ENCODE peak calls at places on chromosomes 2 and 18, in seven cellular contexts. G is astrocyte, Q is PC-3, X is adrenal gland, B is AG04450, R is thoracic aorta, L is cardiac muscle cell. I is an unnamed sample.

GRCh38 chr18:78240867-78241266 is 738.8 kb upstream of the SALL3 start:
- DNase-seq in G (no peak), Q (no peak), X (no peak), B (no peak), R (no peak), L (no peak), I (no peak)

GRCh38 chr2:129483366-129483765 is 496.1 kb upstream of the RAB6C start:
- DNase-seq in G (no peak), Q (no peak), X (no peak), B (no peak), R (no peak), L (no peak), I (no peak)

GRCh38 chr2:36357506-36358316 is 2.1 kb downstream of the CRIM1 start:
- DNase-seq in G (peak; percentile 83), Q (peak; percentile 78), X (no peak), B (peak; percentile 42), R (no peak), L (peak; percentile 76), I (no peak)

GRCh38 chr18:54875063-54875462 is 46.8 kb downstream of the RAB27B start:
- DNase-seq in G (no peak), Q (no peak), X (no peak), B (no peak), R (no peak), L (no peak), I (no peak)

GRCh38 chr18:68215931-68216330 is 499.0 kb downstream of the TMX3 start:
- DNase-seq in G (peak; percentile 61), Q (peak; percentile 91), X (no peak), B (no peak), R (no peak), L (peak; percentile 25), I (peak; percentile 61)

GRCh38 chr18:48052291-48052840 is 121.9 kb upstream of the SMAD2 start:
- DNase-seq in G (no peak), Q (no peak), X (no peak), B (no peak), R (no peak), L (no peak), I (no peak)

GRCh38 chr18:49500136-49500921 is 13.3 kb upstream of the C18orf32 start:
- DNase-seq in G (no peak), Q (no peak), X (no peak), B (no peak), R (no peak), L (no peak), I (no peak)

GRCh38 chr2:933734-934295 is 16.8 kb upstream of the SNTG2 start:
- DNase-seq in G (no peak), Q (no peak), X (no peak), B (no peak), R (no peak), L (peak; percentile 68), I (no peak)

GRCh38 chr2:86584164-86584913 is 21.1 kb upstream of the CHMP3 start:
- DNase-seq in G (peak; percentile 51), Q (peak; percentile 14), X (no peak), B (no peak), R (no peak), L (peak; percentile 77), I (peak; percentile 7)

GRCh38 chr2:219434718-219435525 is at the start of gene SPEG:
- DNase-seq in G (no peak), Q (no peak), X (no peak), B (no peak), R (no peak), L (peak; percentile 24), I (no peak)

GRCh38 chr2:122328811-122329210 is 573.4 kb downstream of the TSN start:
- DNase-seq in G (no peak), Q (no peak), X (no peak), B (no peak), R (no peak), L (no peak), I (no peak)

GRCh38 chr2:143852748-143853147 is 667.2 kb downstream of the ZEB2 start:
- DNase-seq in G (no peak), Q (no peak), X (no peak), B (no peak), R (no peak), L (no peak), I (no peak)

GRCh38 chr18:78402966-78403365 is 576.7 kb upstream of the SALL3 start:
- DNase-seq in G (no peak), Q (no peak), X (no peak), B (no peak), R (no peak), L (no peak), I (no peak)

GRCh38 chr2:201419057-201419635 is 32.1 kb downstream of the TRAK2 start:
- DNase-seq in G (no peak), Q (peak; percentile 75), X (peak; percentile 33), B (no peak), R (no peak), L (no peak), I (no peak)

GRCh38 chr2:237278593-237278992 is 135.4 kb downstream of the COL6A3 start:
- DNase-seq in G (no peak), Q (no peak), X (peak; percentile 64), B (no peak), R (no peak), L (peak; percentile 67), I (peak; percentile 96)

GRCh38 chr2:239472220-239472775 is 71.5 kb upstream of the HDAC4 start:
- DNase-seq in G (no peak), Q (no peak), X (peak; percentile 1), B (no peak), R (no peak), L (no peak), I (no peak)

GRCh38 chr2:177530513-177531039 is 138.0 kb downstream of the AGPS start:
- DNase-seq in G (peak; percentile 52), Q (no peak), X (no peak), B (no peak), R (no peak), L (no peak), I (no peak)

GRCh38 chr2:949894-950626 is 589 bp upstream of the SNTG2 start:
- DNase-seq in G (no peak), Q (no peak), X (no peak), B (no peak), R (no peak), L (no peak), I (no peak)

GRCh38 chr2:63827749-63828148 is 13.9 kb upstream of the UGP2 start:
- DNase-seq in G (peak; percentile 97), Q (peak; percentile 80), X (no peak), B (peak; percentile 68), R (no peak), L (peak; percentile 81), I (peak; percentile 79)

GRCh38 chr2:20913460-20913859 is 90.6 kb upstream of the LDAH start:
- DNase-seq in G (no peak), Q (no peak), X (no peak), B (no peak), R (no peak), L (no peak), I (no peak)

GRCh38 chr2:26504002-26504401 is 26.1 kb upstream of the OTOF start:
- DNase-seq in G (no peak), Q (no peak), X (no peak), B (no peak), R (no peak), L (no peak), I (no peak)

GRCh38 chr18:456361-456821 is 44.1 kb downstream of the COLEC12 start:
- DNase-seq in G (no peak), Q (no peak), X (no peak), B (no peak), R (no peak), L (peak; percentile 89), I (peak; percentile 61)

GRCh38 chr2:8622199-8622911 is 59.5 kb upstream of the ID2 start:
- DNase-seq in G (no peak), Q (no peak), X (no peak), B (no peak), R (no peak), L (no peak), I (no peak)
- H3K4me3 ChIP-seq in G (no peak overlapping the region), Q (no peak overlapping the region), X (no peak overlapping the region), B (no peak overlapping the region), R (no peak overlapping the region), L (no peak overlapping the region), I (no peak overlapping the region)

GRCh38 chr2:119333833-119334232 is 32.8 kb downstream of the C2orf76 start:
- DNase-seq in G (no peak), Q (no peak), X (no peak), B (no peak), R (no peak), L (no peak), I (no peak)

GRCh38 chr2:119338282-119338681 is 28.4 kb downstream of the C2orf76 start:
- DNase-seq in G (no peak), Q (no peak), X (no peak), B (no peak), R (no peak), L (no peak), I (no peak)

GRCh38 chr2:119339562-119339923 is 27.1 kb downstream of the C2orf76 start:
- DNase-seq in G (no peak), Q (no peak), X (no peak), B (no peak), R (no peak), L (no peak), I (no peak)

GRCh38 chr2:119338826-119339561 is 27.6 kb downstream of the C2orf76 start:
- DNase-seq in G (no peak), Q (no peak), X (no peak), B (no peak), R (no peak), L (no peak), I (no peak)

GRCh38 chr2:119337749-119338148 is 28.9 kb downstream of the C2orf76 start:
- DNase-seq in G (no peak), Q (no peak), X (no peak), B (no peak), R (no peak), L (no peak), I (no peak)
- H3K4me3 ChIP-seq in G (no peak overlapping the region), Q (no peak overlapping the region), X (no peak overlapping the region), B (no peak overlapping the region), R (no peak overlapping the region), L (no peak overlapping the region), I (no peak overlapping the region)

GRCh38 chr2:60544059-60544458 is 9.4 kb downstream of the BCL11A start:
- DNase-seq in G (no peak), Q (no peak), X (no peak), B (no peak), R (no peak), L (no peak), I (no peak)
- H3K4me3 ChIP-seq in G (no peak overlapping the region), Q (no peak overlapping the region), X (no peak overlapping the region), B (no peak overlapping the region), R (no peak overlapping the region), L (no peak overlapping the region), I (no peak overlapping the region)

GRCh38 chr2:233384811-233385488 is 30.7 kb downstream of the DGKD start:
- DNase-seq in G (no peak), Q (peak; percentile 80), X (no peak), B (no peak), R (no peak), L (no peak), I (no peak)

GRCh38 chr2:233386382-233387041 is 32.2 kb downstream of the DGKD start:
- DNase-seq in G (peak; percentile 54), Q (no peak), X (no peak), B (no peak), R (no peak), L (peak; percentile 61), I (no peak)

GRCh38 chr2:233385489-233386044 is 31.3 kb downstream of the DGKD start:
- DNase-seq in G (peak; percentile 18), Q (no peak), X (no peak), B (no peak), R (no peak), L (peak; percentile 23), I (no peak)

GRCh38 chr2:233387667-233388528 is 33.6 kb downstream of the DGKD start:
- DNase-seq in G (peak; percentile 91), Q (no peak), X (peak; percentile 91), B (peak; percentile 84), R (peak; percentile 60), L (peak; percentile 98), I (peak; percentile 65)

GRCh38 chr2:233387225-233387624 is 32.9 kb downstream of the DGKD start:
- DNase-seq in G (no peak), Q (no peak), X (no peak), B (peak; percentile 11), R (no peak), L (peak; percentile 16), I (no peak)
- H3K4me3 ChIP-seq in G (no peak overlapping the region), Q (no peak overlapping the region), X (no peak overlapping the region), B (peak overlapping the region; percentile 42), R (peak overlapping the region; percentile 63), L (no peak overlapping the region), I (no peak overlapping the region)